ENCODE peak calls at places on chromosomes 3 and 15, in ten cellular contexts. Y, X, R, Q, S, B, G, A, H and E are unnamed samples.

GRCh38 chr3:12750223-12750622 is 8.8 kb downstream of the TMEM40 start:
- DNase-seq in X (no peak), S (peak), B (peak), R (peak), Q (peak), Y (peak), A (no peak), H (no peak), G (peak), E (peak)

GRCh38 chr3:111621535-111621934 is 26.4 kb upstream of the ZBED2 start:
- DNase-seq in A (no peak), G (no peak), X (no peak), R (no peak), B (peak), Q (no peak), Y (peak), S (no peak), H (no peak), E (no peak)

GRCh38 chr3:46632792-46633191 is 20.5 kb downstream of the FAM240A start:
- DNase-seq in G (no peak), A (no peak), H (no peak), X (no peak), Q (no peak), B (no peak), R (no peak), Y (peak), S (no peak), E (no peak)

GRCh38 chr3:190076601-190077444 is 43.9 kb downstream of the P3H2 start:
- DNase-seq in Q (peak), S (peak), R (peak), B (peak), G (no peak), H (peak), Y (peak), X (no peak), A (peak), E (peak)

GRCh38 chr3:194439915-194440550 is 41.0 kb upstream of the GP5 start:
- DNase-seq in X (no peak), A (no peak), Y (no peak), B (peak), R (no peak), H (no peak), G (no peak), S (no peak), Q (no peak), E (no peak)

GRCh38 chr3:45690331-45691035 is 1.3 kb downstream of the SACM1L start:
- DNase-seq in G (no peak), R (peak), H (no peak), Y (no peak), X (no peak), S (no peak), A (no peak), Q (no peak), B (no peak), E (no peak)

GRCh38 chr15:71136159-71137137 is 21.2 kb downstream of the THSD4 start:
- DNase-seq in B (no peak), R (peak), Y (no peak), S (peak), H (peak), G (no peak), X (no peak), Q (peak), A (no peak), E (no peak)

GRCh38 chr3:126476166-126476975 is 680 bp upstream of the ZXDC start:
- DNase-seq in A (no peak), H (peak), Y (no peak), B (no peak), S (no peak), X (no peak), G (no peak), Q (peak), R (peak), E (no peak)

GRCh38 chr3:136664771-136665170 is 87.4 kb downstream of the STAG1 start:
- DNase-seq in Q (no peak), S (no peak), B (no peak), R (peak), Y (no peak), G (no peak), X (no peak), A (no peak), H (no peak), E (no peak)

GRCh38 chr3:15796771-15797599 is 794 bp downstream of the ANKRD28 start:
- DNase-seq in A (no peak), R (peak), Y (peak), S (no peak), H (no peak), X (no peak), Q (no peak), G (no peak), B (peak), E (no peak)

GRCh38 chr3:148816971-148817519 is 10.6 kb upstream of the CPB1 start:
- DNase-seq in H (no peak), X (no peak), B (no peak), S (no peak), Y (no peak), Q (no peak), R (no peak), G (no peak), A (no peak), E (no peak)

GRCh38 chr15:20351448-20351961 is 190.1 kb downstream of the GOLGA6L6 start:
- DNase-seq in S (no peak), B (no peak), H (no peak), Y (no peak), R (no peak), Q (peak), G (peak), X (peak), A (no peak), E (no peak)

GRCh38 chr3:21989643-21990042 is 238.6 kb upstream of the ZNF385D start:
- DNase-seq in B (no peak), S (no peak), Q (no peak), Y (no peak), R (no peak), A (no peak), G (no peak), X (no peak), H (no peak), E (no peak)

GRCh38 chr3:13877911-13878710 is 1.8 kb downstream of the WNT7A start:
- DNase-seq in H (no peak), X (no peak), A (no peak), S (no peak), R (no peak), G (no peak), Y (no peak), B (peak), Q (no peak), E (no peak)

GRCh38 chr3:133663569-133664313 is 2.0 kb upstream of the TOPBP1 start:
- DNase-seq in H (no peak), R (peak), Q (no peak), G (no peak), B (peak), S (no peak), X (peak), A (no peak), Y (peak), E (no peak)

GRCh38 chr15:36449084-36449661 is 130.3 kb upstream of the CDIN1 start:
- DNase-seq in B (peak), S (no peak), G (no peak), A (no peak), Q (no peak), H (no peak), R (peak), X (no peak), Y (no peak), E (no peak)

GRCh38 chr3:18891641-18892040 is 256.7 kb upstream of the KCNH8 start:
- DNase-seq in H (no peak), Q (no peak), A (no peak), G (no peak), S (no peak), X (no peak), Y (no peak), B (no peak), R (no peak), E (no peak)

GRCh38 chr15:57649138-57649537 is 57.4 kb upstream of the POLR2M start:
- DNase-seq in X (no peak), H (no peak), Y (no peak), Q (no peak), A (no peak), B (no peak), R (peak), S (no peak), G (no peak), E (peak)

GRCh38 chr3:116264546-116265174 is 180.6 kb downstream of the LSAMP start:
- DNase-seq in X (no peak), A (no peak), R (peak), G (no peak), Q (no peak), Y (no peak), S (no peak), B (no peak), H (no peak), E (no peak)

GRCh38 chr3:168881804-168882203 is 781.7 kb downstream of the MECOM start:
- DNase-seq in G (no peak), H (no peak), S (no peak), B (no peak), R (peak), X (no peak), A (no peak), Q (no peak), Y (no peak), E (no peak)

GRCh38 chr3:169528289-169528688 is 135.2 kb downstream of the MECOM start:
- DNase-seq in G (no peak), A (no peak), H (no peak), S (no peak), Y (no peak), R (peak), Q (no peak), B (no peak), X (no peak), E (no peak)

GRCh38 chr3:37952564-37952963 is 38.0 kb upstream of the VILL start:
- DNase-seq in Y (no peak), X (no peak), R (peak), B (no peak), H (no peak), S (no peak), Q (no peak), G (no peak), A (no peak), E (no peak)

GRCh38 chr3:156792536-156792935 is 33.6 kb upstream of the LEKR1 start:
- DNase-seq in B (no peak), R (no peak), Y (no peak), X (no peak), G (no peak), Q (no peak), H (no peak), A (no peak), S (no peak), E (no peak)

GRCh38 chr3:110419096-110419495 is 652.5 kb upstream of the NECTIN3 start:
- DNase-seq in Y (no peak), G (no peak), Q (no peak), H (no peak), B (no peak), S (no peak), R (no peak), X (no peak), A (no peak), E (no peak)

GRCh38 chr15:51825701-51826100 is 3.8 kb upstream of the TMOD3 start:
- DNase-seq in G (no peak), Y (no peak), S (no peak), X (no peak), Q (no peak), H (no peak), A (no peak), B (no peak), R (no peak), E (no peak)

GRCh38 chr15:41605566-41605965 is 46.6 kb downstream of the TYRO3 start:
- DNase-seq in Y (peak), X (no peak), G (no peak), R (peak), A (no peak), H (no peak), B (no peak), Q (no peak), S (no peak), E (no peak)

GRCh38 chr15:95495033-95495541 is 835.4 kb upstream of the NR2F2 start:
- DNase-seq in G (no peak), S (peak), Q (no peak), H (peak), A (peak), Y (no peak), R (peak), B (no peak), X (no peak), E (no peak)

GRCh38 chr15:101424984-101425383 is 64.5 kb downstream of the PCSK6 start:
- DNase-seq in R (no peak), A (no peak), S (no peak), B (no peak), X (no peak), Q (no peak), H (no peak), G (no peak), Y (no peak), E (no peak)

GRCh38 chr3:81743096-81744025 is 18.1 kb downstream of the GBE1 start:
- DNase-seq in X (no peak), H (peak), Y (no peak), B (no peak), A (peak), Q (peak), S (peak), R (peak), G (no peak), E (peak)

GRCh38 chr15:50378776-50379175 is 23.8 kb upstream of the GABPB1 start:
- DNase-seq in B (no peak), A (no peak), G (no peak), R (no peak), Y (no peak), X (no peak), H (no peak), S (no peak), Q (no peak), E (no peak)

GRCh38 chr3:146148468-146148931 is 12.5 kb downstream of the PLOD2 start:
- DNase-seq in S (no peak), R (no peak), B (no peak), A (no peak), Q (no peak), Y (no peak), H (no peak), X (no peak), G (no peak), E (no peak)
- TF ChIP-seq CTCF in S (peak), R (peak), B (peak), A (peak), Q (peak), Y (peak), H (peak), X (no peak), G (no peak), E (peak)

DNA sequence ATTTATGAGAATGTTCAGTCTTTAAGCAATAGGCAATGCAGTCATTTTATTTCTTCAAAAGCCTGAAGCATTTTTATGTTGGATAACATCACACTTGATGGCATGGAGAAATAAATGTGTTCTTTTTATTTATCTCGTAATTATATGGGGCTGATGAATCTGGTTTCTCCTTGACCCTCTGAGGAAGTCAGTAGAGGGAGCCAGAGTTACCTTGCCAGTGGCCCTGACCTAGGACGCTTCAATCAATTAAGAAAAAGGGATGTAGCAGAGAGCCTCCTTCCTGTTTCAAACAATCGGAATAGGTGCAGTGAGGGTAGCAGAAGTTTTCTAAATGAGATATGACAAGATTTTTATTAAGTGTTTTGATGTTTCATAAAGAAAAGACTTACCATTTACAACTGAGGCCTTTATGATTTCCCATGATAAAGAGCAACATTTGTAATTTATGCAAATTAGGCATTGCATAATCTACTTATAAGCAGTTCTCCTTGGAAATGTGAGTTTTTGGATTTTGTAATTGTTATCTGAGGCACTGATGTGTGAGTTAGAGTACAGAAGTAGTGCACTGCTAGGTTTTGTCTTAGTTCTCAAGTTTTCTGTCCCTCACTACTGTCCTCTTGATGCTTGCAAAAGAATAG is 129.1 kb downstream of the RAP2B start:
- DNase-seq in H (no peak), G (no peak), R (peak), Q (no peak), B (peak), S (no peak), A (no peak), X (no peak), Y (peak), E (no peak)
- TF ChIP-seq CTCF in H (no peak), G (peak), R (peak), Q (no peak), B (peak), S (peak), A (no peak), X (no peak), Y (peak), E (peak)

GRCh38 chr3:142210144-142210543 is 15.2 kb downstream of the GK5 start:
- DNase-seq in B (no peak), R (no peak), S (no peak), Q (peak), H (no peak), Y (no peak), A (no peak), G (no peak), X (no peak), E (no peak)

GRCh38 chr3:142213298-142213697 is 12.1 kb downstream of the GK5 start:
- DNase-seq in S (no peak), Y (no peak), G (no peak), B (no peak), R (peak), X (no peak), Q (peak), A (no peak), H (peak), E (no peak)

GRCh38 chr3:142209655-142210054 is 15.7 kb downstream of the GK5 start:
- DNase-seq in Y (no peak), A (peak), H (peak), Q (peak), X (no peak), B (no peak), G (no peak), S (peak), R (peak), E (peak)

GRCh38 chr3:142210608-142211007 is 14.8 kb downstream of the GK5 start:
- DNase-seq in H (no peak), A (no peak), Y (no peak), R (no peak), G (no peak), X (no peak), Q (no peak), B (no peak), S (no peak), E (no peak)

DNA sequence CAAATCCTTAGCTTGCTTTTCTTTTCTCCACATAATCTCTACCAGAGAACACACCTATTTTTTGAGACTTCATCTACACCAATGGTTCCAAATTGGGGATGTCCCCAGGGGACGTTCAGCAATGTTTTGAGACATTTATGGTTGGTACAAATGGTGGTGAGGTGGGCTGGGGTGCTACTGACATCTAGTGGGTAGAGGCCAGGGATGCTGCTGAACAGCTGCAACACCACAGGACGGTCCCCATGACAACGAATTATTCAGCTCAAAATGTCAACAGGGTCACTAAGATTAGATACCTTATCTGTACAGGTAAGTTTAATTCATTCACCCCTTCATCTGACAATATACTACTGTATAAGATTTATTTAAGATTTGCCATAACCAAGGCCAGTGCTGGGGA is 14.4 kb downstream of the GK5 start:
- DNase-seq in A (no peak), S (no peak), H (no peak), G (no peak), X (no peak), Y (no peak), B (peak), R (no peak), Q (no peak), E (no peak)
- TF ChIP-seq CTCF in A (peak), S (peak), H (no peak), G (no peak), X (no peak), Y (peak), B (peak), R (peak), Q (no peak), E (no peak)

GRCh38 chr3:153669527-153669926 is 451.7 kb upstream of the ARHGEF26 start:
- DNase-seq in S (no peak), B (no peak), H (no peak), R (no peak), Y (no peak), Q (no peak), A (no peak), G (no peak), X (no peak), E (no peak)
- TF ChIP-seq CTCF in S (no peak), B (no peak), H (no peak), R (peak), Y (no peak), Q (no peak), A (no peak), G (no peak), X (no peak), E (peak)

GRCh38 chr3:66577804-66578203 is 77.0 kb upstream of the LRIG1 start:
- DNase-seq in S (no peak), R (no peak), A (no peak), B (no peak), H (no peak), G (no peak), Q (no peak), Y (no peak), X (no peak), E (no peak)

GRCh38 chr3:66574091-66574490 is 73.3 kb upstream of the LRIG1 start:
- DNase-seq in S (no peak), G (no peak), H (no peak), B (no peak), R (no peak), X (no peak), A (no peak), Y (no peak), Q (no peak), E (no peak)

GRCh38 chr3:66572090-66572632 is 71.3 kb upstream of the LRIG1 start:
- DNase-seq in Y (no peak), Q (no peak), A (no peak), H (no peak), S (no peak), B (no peak), G (no peak), X (no peak), R (no peak), E (no peak)

DNA sequence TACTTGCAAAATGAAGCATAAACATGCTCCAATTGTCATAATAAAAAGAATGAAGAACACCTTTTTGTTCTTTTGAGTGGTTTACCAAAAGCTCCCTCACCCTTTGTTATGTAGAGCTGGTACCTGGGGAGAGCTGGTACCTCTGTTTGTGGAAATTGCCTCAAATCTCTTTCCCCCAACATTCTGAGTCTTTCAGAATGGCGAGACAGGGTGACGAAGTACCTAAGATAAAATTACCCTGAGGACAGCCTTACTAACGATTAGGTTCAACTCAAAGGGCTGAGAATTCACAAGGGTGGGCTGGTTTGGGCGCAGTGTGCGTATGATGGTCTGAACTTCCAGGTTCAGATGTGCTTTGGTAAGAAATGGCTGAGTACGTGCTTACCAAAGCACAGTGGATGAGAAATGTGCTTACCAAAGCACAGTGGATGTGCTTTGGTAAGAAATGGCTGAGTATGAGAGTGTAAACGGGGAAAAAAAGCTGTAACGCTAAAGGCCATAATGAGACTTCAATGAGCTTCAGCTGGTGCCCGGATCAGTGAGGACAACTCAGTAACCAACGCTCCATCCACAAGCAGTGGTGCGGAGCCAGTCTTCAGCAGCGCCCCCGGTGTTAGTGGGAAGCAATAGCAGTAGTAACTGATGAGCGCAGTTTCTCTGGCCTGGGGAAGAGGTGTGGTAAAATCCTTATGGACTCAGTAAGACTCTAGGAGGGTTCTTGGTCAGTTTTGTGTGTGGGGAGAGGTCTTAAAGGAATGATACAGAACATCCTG is 72.3 kb upstream of the LRIG1 start:
- DNase-seq in G (no peak), H (no peak), Y (peak), A (no peak), R (no peak), X (no peak), B (peak), S (no peak), Q (no peak), E (no peak)
- TF ChIP-seq CTCF in G (peak), H (no peak), Y (peak), A (no peak), R (peak), X (no peak), B (peak), S (peak), Q (no peak), E (peak)

GRCh38 chr3:186255703-186256331 is 106.2 kb downstream of the DGKG start:
- DNase-seq in X (peak), Y (no peak), B (peak), H (peak), A (no peak), S (no peak), Q (no peak), G (no peak), R (no peak), E (no peak)
- TF ChIP-seq CTCF in X (peak), Y (no peak), B (no peak), H (no peak), A (no peak), S (no peak), Q (no peak), G (no peak), R (peak), E (no peak)

GRCh38 chr15:59687831-59688230 is 1.3 kb downstream of the BNIP2 start:
- DNase-seq in R (peak), G (no peak), X (peak), B (no peak), A (no peak), S (no peak), Q (no peak), H (no peak), Y (peak), E (no peak)
- TF ChIP-seq CTCF in R (no peak), G (no peak), X (no peak), B (no peak), A (no peak), S (peak), Q (no peak), H (no peak), Y (no peak), E (no peak)

GRCh38 chr3:184040010-184040409 is 8.5 kb downstream of the HTR3D start:
- DNase-seq in Y (peak), X (no peak), S (no peak), G (no peak), H (no peak), Q (no peak), R (no peak), A (no peak), B (peak), E (no peak)
- TF ChIP-seq CTCF in Y (peak), X (no peak), S (peak), G (peak), H (no peak), Q (no peak), R (peak), A (no peak), B (peak), E (peak)